ENCODE peak calls at places on chromosomes 2 and 18, in eight cellular contexts. One of them, this sample, is unnamed. For H3K4me1, H3K9me3 and H3K27me3, the result is how much of the 10 kb centered on the place peaks cover.

GRCh38 chr2:107215764-107216398 is 329.9 kb upstream of the ST6GAL2 start:
- DNase-seq in lower lobe of right lung: no peak
- DNase-seq in right cardiac atrium: peak
- DNase-seq in GM23248: no peak
- DNase-seq in left ventricle myocardium inferior: no peak
- DNase-seq in adrenal gland: no peak
- DNase-seq in CD4-positive, CD25-positive, alpha-beta regulatory T cell: no peak
- DNase-seq in suprapubic skin: no peak
- DNase-seq in this sample: no peak

GRCh38 chr2:55057474-55057873 is 7.2 kb upstream of the RTN4 start:
- DNase-seq in left ventricle myocardium inferior: no peak
- DNase-seq in suprapubic skin: no peak
- DNase-seq in right cardiac atrium: no peak
- DNase-seq in lower lobe of right lung: no peak
- DNase-seq in GM23248: no peak
- DNase-seq in adrenal gland: no peak
- DNase-seq in CD4-positive, CD25-positive, alpha-beta regulatory T cell: no peak
- DNase-seq in this sample: no peak

GRCh38 chr18:77086656-77087390 is 45.8 kb downstream of the MBP start:
- DNase-seq in GM23248: peak
- DNase-seq in lower lobe of right lung: no peak
- DNase-seq in CD4-positive, CD25-positive, alpha-beta regulatory T cell: no peak
- DNase-seq in adrenal gland: no peak
- DNase-seq in left ventricle myocardium inferior: no peak
- DNase-seq in suprapubic skin: no peak
- DNase-seq in right cardiac atrium: peak
- DNase-seq in this sample: no peak

GRCh38 chr2:223488814-223489213 is 113.3 kb downstream of the SCG2 start:
- DNase-seq in left ventricle myocardium inferior: no peak
- DNase-seq in lower lobe of right lung: no peak
- DNase-seq in CD4-positive, CD25-positive, alpha-beta regulatory T cell: no peak
- DNase-seq in GM23248: peak
- DNase-seq in adrenal gland: peak
- DNase-seq in right cardiac atrium: no peak
- DNase-seq in suprapubic skin: no peak
- DNase-seq in this sample: no peak

GRCh38 chr18:25831226-25831828 is 259.1 kb downstream of the SS18 start:
- DNase-seq in CD4-positive, CD25-positive, alpha-beta regulatory T cell: no peak
- DNase-seq in suprapubic skin: no peak
- DNase-seq in right cardiac atrium: no peak
- DNase-seq in adrenal gland: peak
- DNase-seq in left ventricle myocardium inferior: no peak
- DNase-seq in GM23248: peak
- DNase-seq in lower lobe of right lung: no peak
- DNase-seq in this sample: no peak

GRCh38 chr2:25845843-25846505 is 32.3 kb downstream of the ASXL2 start:
- DNase-seq in GM23248: no peak
- DNase-seq in CD4-positive, CD25-positive, alpha-beta regulatory T cell: no peak
- DNase-seq in suprapubic skin: no peak
- DNase-seq in lower lobe of right lung: no peak
- DNase-seq in adrenal gland: no peak
- DNase-seq in left ventricle myocardium inferior: no peak
- DNase-seq in right cardiac atrium: no peak
- DNase-seq in this sample: no peak

GRCh38 chr2:156430236-156430977 is 5.8 kb upstream of the GPD2 start:
- DNase-seq in GM23248: no peak
- DNase-seq in right cardiac atrium: no peak
- DNase-seq in adrenal gland: no peak
- DNase-seq in suprapubic skin: no peak
- DNase-seq in CD4-positive, CD25-positive, alpha-beta regulatory T cell: no peak
- DNase-seq in lower lobe of right lung: no peak
- DNase-seq in left ventricle myocardium inferior: no peak
- DNase-seq in this sample: no peak

GRCh38 chr18:6920099-6920955 is 190.8 kb downstream of the ARHGAP28 start:
- DNase-seq in GM23248: peak
- DNase-seq in CD4-positive, CD25-positive, alpha-beta regulatory T cell: peak
- DNase-seq in lower lobe of right lung: no peak
- DNase-seq in left ventricle myocardium inferior: no peak
- DNase-seq in suprapubic skin: peak
- DNase-seq in right cardiac atrium: peak
- DNase-seq in adrenal gland: peak
- DNase-seq in this sample: no peak

GRCh38 chr2:16222326-16222725 is 282.0 kb downstream of the MYCN start:
- DNase-seq in lower lobe of right lung: no peak
- DNase-seq in CD4-positive, CD25-positive, alpha-beta regulatory T cell: no peak
- DNase-seq in right cardiac atrium: no peak
- DNase-seq in left ventricle myocardium inferior: no peak
- DNase-seq in adrenal gland: no peak
- DNase-seq in suprapubic skin: no peak
- DNase-seq in GM23248: no peak
- DNase-seq in this sample: no peak

GRCh38 chr18:58087928-58088722 is 44.1 kb downstream of the NEDD4L start:
- DNase-seq in suprapubic skin: no peak
- DNase-seq in lower lobe of right lung: peak
- DNase-seq in left ventricle myocardium inferior: no peak
- DNase-seq in CD4-positive, CD25-positive, alpha-beta regulatory T cell: no peak
- DNase-seq in adrenal gland: no peak
- DNase-seq in right cardiac atrium: peak
- DNase-seq in GM23248: peak
- DNase-seq in this sample: peak

GRCh38 chr2:70959851-70960832 is 18.3 kb upstream of the ANKRD53 start:
- DNase-seq in right cardiac atrium: no peak
- DNase-seq in left ventricle myocardium inferior: no peak
- DNase-seq in suprapubic skin: peak
- DNase-seq in lower lobe of right lung: no peak
- DNase-seq in GM23248: no peak
- DNase-seq in adrenal gland: no peak
- DNase-seq in CD4-positive, CD25-positive, alpha-beta regulatory T cell: no peak
- DNase-seq in this sample: no peak

GRCh38 chr2:45994060-45994459 is 303.1 kb upstream of the EPAS1 start:
- DNase-seq in right cardiac atrium: no peak
- DNase-seq in adrenal gland: no peak
- DNase-seq in lower lobe of right lung: no peak
- DNase-seq in CD4-positive, CD25-positive, alpha-beta regulatory T cell: no peak
- DNase-seq in left ventricle myocardium inferior: no peak
- DNase-seq in suprapubic skin: no peak
- DNase-seq in GM23248: no peak
- DNase-seq in this sample: no peak

GRCh38 chr2:104289646-104290565 is 564.0 kb upstream of the POU3F3 start:
- DNase-seq in CD4-positive, CD25-positive, alpha-beta regulatory T cell: no peak
- DNase-seq in right cardiac atrium: no peak
- DNase-seq in lower lobe of right lung: no peak
- DNase-seq in GM23248: no peak
- DNase-seq in suprapubic skin: no peak
- DNase-seq in left ventricle myocardium inferior: no peak
- DNase-seq in adrenal gland: no peak
- DNase-seq in this sample: no peak

GRCh38 chr2:73290049-73290839 is 3.1 kb downstream of the EGR4 start:
- DNase-seq in CD4-positive, CD25-positive, alpha-beta regulatory T cell: peak
- DNase-seq in right cardiac atrium: no peak
- DNase-seq in suprapubic skin: no peak
- DNase-seq in adrenal gland: no peak
- DNase-seq in GM23248: peak
- DNase-seq in lower lobe of right lung: no peak
- DNase-seq in left ventricle myocardium inferior: no peak
- DNase-seq in this sample: peak

DNA sequence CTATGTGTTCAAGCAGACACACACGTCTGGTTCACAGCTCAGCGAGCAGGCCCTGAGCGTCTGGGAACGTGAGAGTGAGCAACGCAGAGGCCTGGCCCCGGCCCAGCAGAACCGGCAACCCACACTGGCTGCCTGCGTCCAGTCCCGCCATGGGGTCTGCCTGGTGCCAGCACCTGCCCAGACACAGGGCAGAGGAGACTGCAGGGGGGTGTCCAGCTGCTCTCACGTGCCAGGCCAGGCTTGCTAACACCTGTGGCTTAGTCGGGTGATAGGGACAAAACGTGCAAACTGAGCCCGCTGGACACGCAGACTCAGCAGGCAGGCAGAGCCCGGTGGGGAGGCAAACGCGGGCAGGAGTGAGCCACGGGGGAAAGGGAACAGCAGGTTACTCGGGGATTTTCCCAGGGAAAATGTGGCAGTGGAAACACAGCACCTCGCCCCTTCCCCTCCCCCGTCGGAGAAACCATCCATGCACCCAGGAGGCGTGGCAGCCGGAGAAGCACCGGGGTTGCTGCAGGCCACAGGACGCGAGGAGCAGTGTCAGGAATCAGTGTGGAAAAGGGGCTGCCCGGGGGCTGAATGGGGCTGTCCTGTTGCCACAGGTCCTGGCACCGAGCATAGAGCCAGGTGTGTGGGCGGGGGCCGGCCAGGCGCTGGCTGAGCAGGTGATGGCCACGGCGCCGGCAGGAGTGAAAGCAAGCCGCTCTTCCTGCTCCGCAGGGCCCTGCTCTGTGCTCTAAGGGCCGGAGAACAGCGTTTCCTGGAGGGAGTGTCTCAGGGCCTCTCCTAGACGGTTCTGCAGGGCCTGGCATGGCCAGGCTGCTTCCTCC is 154.7 kb downstream of the HDAC4 start:
- DNase-seq in lower lobe of right lung: no peak
- DNase-seq in CD4-positive, CD25-positive, alpha-beta regulatory T cell: no peak
- DNase-seq in suprapubic skin: peak
- DNase-seq in left ventricle myocardium inferior: no peak
- DNase-seq in adrenal gland: peak
- DNase-seq in GM23248: no peak
- DNase-seq in right cardiac atrium: no peak
- DNase-seq in this sample: no peak
- H3K4me1 ChIP-seq in lower lobe of right lung: under half
- H3K4me1 ChIP-seq in CD4-positive, CD25-positive, alpha-beta regulatory T cell: under half
- H3K4me1 ChIP-seq in suprapubic skin: under half
- H3K4me1 ChIP-seq in left ventricle myocardium inferior: half or more
- H3K4me1 ChIP-seq in adrenal gland: half or more
- H3K4me1 ChIP-seq in GM23248: under half
- H3K4me1 ChIP-seq in right cardiac atrium: under half
- H3K4me1 ChIP-seq in this sample: under half

GRCh38 chr2:95053543-95053942 is 28.0 kb downstream of the MAL start:
- DNase-seq in CD4-positive, CD25-positive, alpha-beta regulatory T cell: no peak
- DNase-seq in lower lobe of right lung: no peak
- DNase-seq in GM23248: no peak
- DNase-seq in left ventricle myocardium inferior: no peak
- DNase-seq in right cardiac atrium: no peak
- DNase-seq in adrenal gland: no peak
- DNase-seq in suprapubic skin: no peak
- DNase-seq in this sample: no peak
- H3K9me3 ChIP-seq in CD4-positive, CD25-positive, alpha-beta regulatory T cell: under half
- H3K9me3 ChIP-seq in lower lobe of right lung: under half
- H3K9me3 ChIP-seq in GM23248: under half
- H3K9me3 ChIP-seq in left ventricle myocardium inferior: under half
- H3K9me3 ChIP-seq in right cardiac atrium: under half
- H3K9me3 ChIP-seq in adrenal gland: under half
- H3K9me3 ChIP-seq in suprapubic skin: under half
- H3K9me3 ChIP-seq in this sample: under half

GRCh38 chr2:6810961-6811360 is 54.7 kb downstream of the CMPK2 start:
- DNase-seq in GM23248: no peak
- DNase-seq in CD4-positive, CD25-positive, alpha-beta regulatory T cell: no peak
- DNase-seq in lower lobe of right lung: no peak
- DNase-seq in adrenal gland: no peak
- DNase-seq in right cardiac atrium: peak
- DNase-seq in suprapubic skin: no peak
- DNase-seq in left ventricle myocardium inferior: no peak
- DNase-seq in this sample: no peak

GRCh38 chr2:6813573-6813972 is 52.1 kb downstream of the CMPK2 start:
- DNase-seq in GM23248: no peak
- DNase-seq in lower lobe of right lung: no peak
- DNase-seq in adrenal gland: no peak
- DNase-seq in left ventricle myocardium inferior: no peak
- DNase-seq in suprapubic skin: no peak
- DNase-seq in CD4-positive, CD25-positive, alpha-beta regulatory T cell: no peak
- DNase-seq in right cardiac atrium: no peak
- DNase-seq in this sample: no peak

GRCh38 chr2:6806605-6807004 is 59.1 kb downstream of the CMPK2 start:
- DNase-seq in left ventricle myocardium inferior: no peak
- DNase-seq in lower lobe of right lung: no peak
- DNase-seq in CD4-positive, CD25-positive, alpha-beta regulatory T cell: no peak
- DNase-seq in suprapubic skin: no peak
- DNase-seq in GM23248: no peak
- DNase-seq in right cardiac atrium: no peak
- DNase-seq in adrenal gland: no peak
- DNase-seq in this sample: no peak

GRCh38 chr2:6812857-6813530 is 52.7 kb downstream of the CMPK2 start:
- DNase-seq in lower lobe of right lung: no peak
- DNase-seq in CD4-positive, CD25-positive, alpha-beta regulatory T cell: no peak
- DNase-seq in suprapubic skin: no peak
- DNase-seq in adrenal gland: no peak
- DNase-seq in left ventricle myocardium inferior: no peak
- DNase-seq in right cardiac atrium: peak
- DNase-seq in GM23248: no peak
- DNase-seq in this sample: no peak

GRCh38 chr2:6808426-6808825 is 57.3 kb downstream of the CMPK2 start:
- DNase-seq in suprapubic skin: no peak
- DNase-seq in lower lobe of right lung: no peak
- DNase-seq in adrenal gland: no peak
- DNase-seq in left ventricle myocardium inferior: no peak
- DNase-seq in GM23248: no peak
- DNase-seq in right cardiac atrium: no peak
- DNase-seq in CD4-positive, CD25-positive, alpha-beta regulatory T cell: no peak
- DNase-seq in this sample: no peak
- H3K27me3 ChIP-seq in suprapubic skin: under half
- H3K27me3 ChIP-seq in lower lobe of right lung: under half
- H3K27me3 ChIP-seq in adrenal gland: under half
- H3K27me3 ChIP-seq in left ventricle myocardium inferior: under half
- H3K27me3 ChIP-seq in GM23248: under half
- H3K27me3 ChIP-seq in right cardiac atrium: under half
- H3K27me3 ChIP-seq in CD4-positive, CD25-positive, alpha-beta regulatory T cell: under half
- H3K27me3 ChIP-seq in this sample: under half

GRCh38 chr2:20526666-20527065 is 79.8 kb downstream of the RHOB start:
- DNase-seq in CD4-positive, CD25-positive, alpha-beta regulatory T cell: no peak
- DNase-seq in adrenal gland: no peak
- DNase-seq in right cardiac atrium: peak
- DNase-seq in left ventricle myocardium inferior: no peak
- DNase-seq in suprapubic skin: no peak
- DNase-seq in GM23248: no peak
- DNase-seq in lower lobe of right lung: no peak
- DNase-seq in this sample: no peak
- H3K4me1 ChIP-seq in CD4-positive, CD25-positive, alpha-beta regulatory T cell: under half
- H3K4me1 ChIP-seq in adrenal gland: under half
- H3K4me1 ChIP-seq in right cardiac atrium: under half
- H3K4me1 ChIP-seq in left ventricle myocardium inferior: half or more
- H3K4me1 ChIP-seq in suprapubic skin: under half
- H3K4me1 ChIP-seq in GM23248: under half
- H3K4me1 ChIP-seq in lower lobe of right lung: under half
- H3K4me1 ChIP-seq in this sample: under half

GRCh38 chr2:88493481-88493880 is 41.0 kb upstream of the FOXI3 start:
- DNase-seq in GM23248: no peak
- DNase-seq in left ventricle myocardium inferior: no peak
- DNase-seq in suprapubic skin: no peak
- DNase-seq in right cardiac atrium: no peak
- DNase-seq in lower lobe of right lung: no peak
- DNase-seq in CD4-positive, CD25-positive, alpha-beta regulatory T cell: no peak
- DNase-seq in adrenal gland: no peak
- DNase-seq in this sample: no peak
- H3K9me3 ChIP-seq in GM23248: under half
- H3K9me3 ChIP-seq in left ventricle myocardium inferior: under half
- H3K9me3 ChIP-seq in suprapubic skin: under half
- H3K9me3 ChIP-seq in right cardiac atrium: under half
- H3K9me3 ChIP-seq in lower lobe of right lung: under half
- H3K9me3 ChIP-seq in CD4-positive, CD25-positive, alpha-beta regulatory T cell: under half
- H3K9me3 ChIP-seq in adrenal gland: under half
- H3K9me3 ChIP-seq in this sample: under half

This sample was measured in HAP-1.